ENCODE peak calls at places on chromosome 7, in five cellular contexts. B, J, K, R and F are unnamed samples. For H3F3A, the result is how much of the 10 kb centered on the place peaks cover.

GRCh38 chr7:99422091-99422624 is 13.4 kb downstream of the BUD31 start:
- DNase-seq in B (no peak), J (no peak), K (peak), R (peak), F (no peak)

GRCh38 chr7:94941844-94942632 is 34.6 kb downstream of the PPP1R9A start:
- DNase-seq in B (no peak), J (peak), K (no peak), R (no peak), F (no peak)

GRCh38 chr7:1505731-1506550 is 1.8 kb upstream of the INTS1 start:
- DNase-seq in B (no peak), J (peak), K (no peak), R (no peak), F (no peak)

GRCh38 chr7:52647046-52647445 is 388.4 kb upstream of the POM121L12 start:
- DNase-seq in B (no peak), J (no peak), K (no peak), R (no peak), F (no peak)

GRCh38 chr7:110131344-110131743 is 959.6 kb upstream of the LRRN3 start:
- DNase-seq in B (no peak), J (no peak), K (no peak), R (no peak), F (no peak)

GRCh38 chr7:121397832-121398231 is 1.7 kb upstream of the FAM3C start:
- DNase-seq in B (no peak), J (no peak), K (no peak), R (no peak), F (no peak)

GRCh38 chr7:134083766-134084487 is 43.2 kb upstream of the LRGUK start:
- DNase-seq in B (no peak), J (peak), K (no peak), R (no peak), F (no peak)

GRCh38 chr7:106542550-106543220 is 118.3 kb downstream of the CCDC71L start:
- DNase-seq in B (peak), J (peak), K (peak), R (peak), F (peak)

GRCh38 chr7:29445736-29446135 is 117.9 kb upstream of the PRR15 start:
- DNase-seq in B (no peak), J (no peak), K (peak), R (no peak), F (no peak)

GRCh38 chr7:128030999-128031681 is at the start of gene LRRC4:
- DNase-seq in B (peak), J (no peak), K (peak), R (peak), F (no peak)

GRCh38 chr7:118573065-118573464 is 348.6 kb downstream of the ANKRD7 start:
- DNase-seq in B (no peak), J (no peak), K (no peak), R (peak), F (no peak)

GRCh38 chr7:34760271-34760670 is 102.3 kb downstream of the NPSR1 start:
- DNase-seq in B (no peak), J (no peak), K (no peak), R (no peak), F (no peak)

GRCh38 chr7:46933596-46933995 is 648.3 kb downstream of the TNS3 start:
- DNase-seq in B (no peak), J (no peak), K (no peak), R (no peak), F (no peak)
- H3F3A ChIP-seq in B (under half), J (under half), K (under half), R (under half), F (under half)

DNA sequence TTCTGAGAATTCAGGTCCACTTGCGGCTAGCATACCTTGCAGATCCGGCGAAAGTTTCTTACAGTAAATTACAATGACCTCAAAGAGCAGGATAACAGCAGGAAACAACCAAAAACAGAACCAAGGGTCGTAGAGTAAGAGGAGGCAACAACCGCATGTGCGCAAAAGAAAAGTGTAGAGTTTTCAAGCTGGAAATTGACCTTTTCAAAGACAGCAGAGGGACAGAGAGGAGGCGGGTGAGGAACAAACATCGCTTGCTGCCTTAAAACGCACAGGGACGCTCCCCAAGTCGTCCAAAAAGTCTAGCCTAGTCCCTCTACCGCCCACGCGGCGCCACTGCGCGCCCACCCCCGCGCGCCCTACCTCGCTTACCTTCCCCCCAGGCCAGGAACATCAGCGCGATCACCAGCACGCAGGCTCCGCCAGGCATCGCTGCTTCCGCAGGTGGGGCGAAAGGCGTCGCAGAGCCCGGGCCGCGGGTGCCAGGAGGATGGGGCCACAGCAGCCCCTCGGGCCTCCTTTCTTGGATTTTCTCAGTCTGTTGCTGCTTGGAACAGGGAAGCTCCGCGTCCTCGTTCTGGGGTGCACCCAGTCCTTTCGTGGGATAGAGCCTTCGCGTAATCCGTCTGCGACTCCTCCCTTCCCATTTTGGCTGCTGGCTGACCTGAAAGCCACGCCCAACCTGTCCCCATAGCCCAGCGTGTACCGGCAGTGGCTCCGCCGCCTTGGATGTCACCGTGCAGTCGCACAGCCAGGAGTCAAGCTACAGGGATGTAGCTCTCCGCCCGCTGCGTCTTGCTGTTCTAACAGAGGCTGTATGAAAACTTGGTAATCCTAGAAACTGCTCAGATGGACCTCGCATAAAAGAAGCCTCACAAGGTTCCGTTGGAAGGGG is at the start of gene VWDE:
- DNase-seq in B (peak), J (peak), K (peak), R (peak), F (peak)
- TF ChIP-seq CTCF in B (peak), J (no peak), K (no peak), R (no peak), F (peak)

GRCh38 chr7:26620352-26620751 is 244.0 kb downstream of the SKAP2 start:
- DNase-seq in B (peak), J (peak), K (peak), R (no peak), F (no peak)
- TF ChIP-seq EZH2phosphoT487 in B (no peak), J (no peak), K (no peak), R (no peak), F (no peak)

GRCh38 chr7:100886142-100886935 is 3.2 kb downstream of the UFSP1 start:
- DNase-seq in B (no peak), J (no peak), K (no peak), R (peak), F (no peak)
- H3F3A ChIP-seq in B (half or more), J (under half), K (half or more), R (under half), F (under half)

DNA sequence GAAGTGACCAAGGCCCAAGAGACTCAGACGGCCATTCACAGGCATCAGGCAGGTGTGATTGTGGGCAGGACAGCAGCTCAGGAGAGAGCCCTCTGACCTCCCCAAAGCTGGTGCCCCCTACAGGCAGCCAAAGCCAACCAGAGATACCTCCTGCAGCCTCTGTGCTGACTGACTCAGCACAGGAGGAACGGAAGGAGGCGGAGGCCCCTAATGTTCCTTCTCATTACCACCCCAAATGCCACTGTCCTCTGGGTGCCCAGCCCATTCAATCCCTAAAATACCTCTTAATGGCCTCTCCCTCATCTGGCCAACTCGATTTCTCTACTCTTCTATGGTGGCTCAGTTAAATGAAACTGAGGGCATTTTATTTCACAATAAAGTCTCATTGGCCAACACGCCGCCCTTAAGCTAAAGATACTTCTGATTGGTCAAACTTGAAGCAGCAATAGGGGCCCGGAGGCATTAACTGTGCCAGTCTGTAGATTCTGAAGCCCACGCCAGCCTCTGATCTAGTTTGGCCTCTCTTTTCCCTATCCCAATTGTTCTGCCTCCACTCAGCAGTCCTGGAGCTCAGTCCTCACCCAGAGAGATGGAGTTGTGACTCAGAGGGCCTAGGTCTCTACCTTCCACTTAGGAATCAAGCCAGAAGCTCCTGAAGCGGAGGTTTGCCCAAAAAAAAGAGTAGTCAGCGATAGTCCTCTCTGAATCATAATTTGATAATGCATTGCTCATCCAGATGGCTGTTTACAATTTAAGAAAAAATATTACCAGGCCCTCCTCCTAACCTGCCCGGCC is 1.2 kb downstream of the CYREN start:
- DNase-seq in B (peak), J (peak), K (peak), R (peak), F (peak)
- TF ChIP-seq CTCF in B (peak), J (peak), K (peak), R (peak), F (peak)